ENCODE peak calls at places on chromosomes 12 and 14, in four cellular contexts. W is uterus, E is SJCRH30, Q is lower lobe of right lung. M is an unnamed sample.

GRCh38 chr12:106415134-106415533 is 57.6 kb downstream of the POLR3B start:
- DNase-seq in Q (no peak), W (no peak), E (peak; percentile 2), M (no peak)

GRCh38 chr14:53153702-53154112 is 584 bp upstream of the DDHD1 start:
- DNase-seq in E (no peak), W (no peak), Q (no peak), M (no peak)

GRCh38 chr12:2679816-2680675 is 114.7 kb upstream of the FKBP4 start:
- DNase-seq in Q (no peak), E (no peak), W (peak; percentile 8), M (no peak)

GRCh38 chr14:91154851-91155625 is 41.2 kb downstream of the DGLUCY start:
- DNase-seq in W (peak; percentile 42), E (peak; percentile 87), Q (no peak), M (no peak)

GRCh38 chr12:5022465-5023061 is 21.1 kb upstream of the KCNA5 start:
- DNase-seq in Q (no peak), W (no peak), E (no peak), M (no peak)

GRCh38 chr14:65991124-65991523 is 495.0 kb upstream of the CCDC196 start:
- DNase-seq in W (no peak), E (no peak), Q (no peak), M (no peak)

GRCh38 chr12:105071981-105072380 is 12.3 kb downstream of the ALDH1L2 start:
- DNase-seq in E (no peak), Q (no peak), W (no peak), M (no peak)

GRCh38 chr12:124278389-124279101 is 16.3 kb upstream of the RFLNA start:
- DNase-seq in W (peak; percentile 35), Q (no peak), E (peak; percentile 95), M (no peak)

GRCh38 chr12:16163891-16164290 is 113.6 kb downstream of the SLC15A5 start:
- DNase-seq in E (no peak), Q (no peak), W (no peak), M (no peak)

GRCh38 chr12:83767723-83768122 is 1081.0 kb downstream of the TMTC2 start:
- DNase-seq in Q (no peak), W (no peak), E (no peak), M (no peak)

GRCh38 chr14:72463291-72463866 is 430.5 kb downstream of the DPF3 start:
- DNase-seq in Q (no peak), E (no peak), W (no peak), M (no peak)

GRCh38 chr12:109098142-109098652 is 800 bp downstream of the UNG start:
- DNase-seq in Q (peak; percentile 82), W (no peak), E (no peak), M (peak; percentile 23)

GRCh38 chr12:46556820-46557524 is 184.4 kb upstream of the SLC38A2 start:
- DNase-seq in Q (no peak), W (no peak), E (no peak), M (no peak)

GRCh38 chr14:56180754-56181542 is 62.7 kb downstream of the PELI2 start:
- DNase-seq in Q (no peak), E (no peak), W (no peak), M (no peak)

GRCh38 chr12:126903180-126903876 is 1363.6 kb upstream of the TMEM132C start:
- DNase-seq in Q (no peak), E (no peak), W (no peak), M (no peak)

GRCh38 chr14:100739306-100739705 is 12.6 kb downstream of the DLK1 start:
- DNase-seq in E (no peak), W (peak; percentile 5), Q (no peak), M (no peak)

GRCh38 chr14:89755816-89756215 is 198.7 kb downstream of the EFCAB11 start:
- DNase-seq in W (peak; percentile 36), E (no peak), Q (no peak), M (no peak)

GRCh38 chr14:31949709-31950108 is 127.4 kb upstream of the ARHGAP5 start:
- DNase-seq in E (no peak), W (no peak), Q (no peak), M (no peak)

GRCh38 chr12:14460212-14460841 is 94.8 kb downstream of the ATF7IP start:
- DNase-seq in E (no peak), W (no peak), Q (no peak), M (no peak)

GRCh38 chr14:98185036-98185435 is 1087.0 kb downstream of the BCL11B start:
- DNase-seq in W (no peak), Q (no peak), E (no peak), M (no peak)

GRCh38 chr12:98154850-98155249 is 360.5 kb upstream of the TMPO start:
- DNase-seq in W (no peak), Q (no peak), E (peak; percentile 6), M (no peak)

DNA sequence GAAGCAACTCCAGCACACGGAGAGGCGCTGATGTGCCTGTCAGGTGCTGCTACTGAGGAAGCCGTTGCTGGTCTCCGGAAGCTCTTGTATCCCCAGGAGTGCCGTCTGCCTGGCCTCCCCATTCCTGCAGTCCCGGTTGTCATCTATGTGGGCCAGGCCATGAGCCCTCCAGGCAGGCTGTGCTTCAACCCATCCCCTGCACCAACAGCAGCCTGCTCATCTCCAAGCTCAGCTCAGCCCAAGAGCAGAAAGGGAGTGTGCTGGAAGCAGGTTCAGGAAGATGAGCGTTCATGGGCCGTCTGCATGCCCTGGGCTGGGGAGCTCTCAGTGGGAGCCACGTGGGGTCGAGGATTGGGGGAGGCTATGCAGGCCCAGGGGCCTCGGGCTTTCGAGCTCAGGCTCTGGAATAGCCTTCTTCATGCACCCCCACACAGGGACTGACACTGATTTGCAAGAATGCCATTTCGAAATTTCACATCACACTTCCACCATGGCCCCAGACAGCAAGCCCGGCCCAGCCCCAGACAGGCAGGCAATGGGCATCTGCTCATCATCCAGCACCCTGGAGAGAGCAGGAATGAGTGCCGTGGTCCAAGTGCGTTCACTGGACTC is 164.5 kb downstream of the KIF26A start:
- DNase-seq in Q (no peak), E (no peak), W (no peak), M (no peak)
- H3K9me3 ChIP-seq in Q (no peaks in the 10 kb centered on the region), E (no peaks in the 10 kb centered on the region), W (no peaks in the 10 kb centered on the region), M (no peaks in the 10 kb centered on the region)

GRCh38 chr12:132966676-132967415 is 10.7 kb upstream of the ZNF605 start:
- DNase-seq in Q (no peak), W (no peak), E (no peak), M (no peak)
- H3K9me3 ChIP-seq in Q (peaks cover 15% of the 10 kb centered on the region), W (no peaks in the 10 kb centered on the region), E (peaks cover 3% of the 10 kb centered on the region), M (no peaks in the 10 kb centered on the region)

GRCh38 chr12:34597548-34598351 is 575.5 kb downstream of the ALG10 start:
- DNase-seq in Q (peak; percentile 11), W (peak; percentile 4), E (no peak), M (no peak)
- H3K9me3 ChIP-seq in Q (peaks cover 61% of the 10 kb centered on the region), W (no peaks in the 10 kb centered on the region), E (peaks cover 12% of the 10 kb centered on the region), M (peaks cover 5% of the 10 kb centered on the region)

DNA sequence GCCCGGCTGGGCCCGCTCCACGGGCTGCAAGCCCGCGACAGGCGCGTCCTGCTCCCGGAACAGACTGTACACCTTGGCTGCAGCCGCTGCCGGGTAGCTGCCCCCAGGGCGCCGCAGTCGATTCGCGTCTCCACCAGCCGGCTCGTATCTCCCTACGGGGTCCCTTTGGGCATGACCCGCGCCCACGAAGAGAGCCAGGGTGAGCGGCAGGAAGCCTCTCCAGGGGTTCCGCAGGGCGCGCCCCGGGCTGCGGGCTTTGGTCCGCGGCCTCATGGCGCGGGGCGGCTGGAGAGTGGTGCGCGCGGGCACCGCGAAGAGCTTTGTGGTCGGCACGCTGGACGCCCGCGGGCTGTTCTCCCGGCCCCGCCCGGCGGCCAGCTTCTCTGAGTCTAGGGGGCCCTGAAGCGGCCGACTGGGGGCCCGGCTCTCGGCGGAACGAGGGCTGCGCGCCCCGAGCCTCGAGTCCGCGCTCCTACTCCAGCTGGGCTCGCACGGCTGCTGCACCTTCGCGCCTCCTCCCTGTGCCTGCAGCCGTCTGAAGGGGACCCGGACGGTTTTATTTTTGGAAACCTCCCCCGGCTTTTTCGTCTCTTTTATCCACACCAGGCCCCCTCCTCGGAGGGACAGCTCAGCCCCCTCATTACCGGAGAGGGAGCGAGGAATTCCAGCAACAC is at the start of gene LTBP2:
- DNase-seq in E (no peak), W (no peak), Q (no peak), M (no peak)
- H3K9me3 ChIP-seq in E (no peaks in the 10 kb centered on the region), W (no peaks in the 10 kb centered on the region), Q (no peaks in the 10 kb centered on the region), M (no peaks in the 10 kb centered on the region)

GRCh38 chr12:30887226-30887625 is 39.3 kb upstream of the TSPAN11 start:
- DNase-seq in W (no peak), Q (no peak), E (no peak), M (no peak)

GRCh38 chr12:30884804-30885203 is 41.7 kb upstream of the TSPAN11 start:
- DNase-seq in W (no peak), E (no peak), Q (no peak), M (no peak)

GRCh38 chr12:30882706-30883105 is 43.8 kb upstream of the TSPAN11 start:
- DNase-seq in Q (no peak), E (no peak), W (no peak), M (no peak)

GRCh38 chr12:30885321-30885720 is 41.2 kb upstream of the TSPAN11 start:
- DNase-seq in E (no peak), W (no peak), Q (no peak), M (no peak)

GRCh38 chr12:30888241-30888640 is 38.3 kb upstream of the TSPAN11 start:
- DNase-seq in W (no peak), E (no peak), Q (no peak), M (no peak)
- H3K9me3 ChIP-seq in W (no peaks in the 10 kb centered on the region), E (peaks cover 12% of the 10 kb centered on the region), Q (peaks cover 23% of the 10 kb centered on the region), M (peaks cover 4% of the 10 kb centered on the region)

GRCh38 chr14:43735926-43736325 is 771.2 kb downstream of the FSCB start:
- DNase-seq in Q (no peak), E (no peak), W (no peak), M (no peak)
- H3K9me3 ChIP-seq in Q (no peaks in the 10 kb centered on the region), E (no peaks in the 10 kb centered on the region), W (no peaks in the 10 kb centered on the region), M (no peaks in the 10 kb centered on the region)

M was measured in T-helper 17 cell.